ENCODE peak calls at places on chromosomes 2 and 18, in seven cellular contexts. Q, C, L, Y, R, I and D are unnamed samples. For H3K27me3, the result is how much of the 10 kb centered on the place peaks cover.

GRCh38 chr2:200025717-200026116 is 70.3 kb downstream of the MAIP1 start:
- DNase-seq in L (no peak), Y (no peak), Q (no peak), C (no peak), I (no peak), R (no peak), D (no peak)

GRCh38 chr2:144454466-144455287 is 65.2 kb downstream of the ZEB2 start:
- DNase-seq in L (no peak), C (no peak), Y (peak), Q (no peak), R (no peak), I (no peak), D (no peak)

GRCh38 chr2:19351914-19352697 is 6.3 kb downstream of the OSR1 start:
- DNase-seq in Y (no peak), Q (no peak), I (peak), L (no peak), C (peak), R (no peak), D (no peak)

GRCh38 chr2:66437601-66438497 is 2.9 kb downstream of the MEIS1 start:
- DNase-seq in Y (peak), Q (no peak), L (no peak), R (no peak), C (peak), I (peak), D (no peak)

GRCh38 chr2:46462936-46463335 is 16.4 kb upstream of the TMEM247 start:
- DNase-seq in C (no peak), Y (peak), L (no peak), R (no peak), Q (no peak), I (peak), D (no peak)

GRCh38 chr18:80109676-80110078 is 615 bp downstream of the ADNP2 start:
- DNase-seq in Q (peak), R (no peak), I (peak), C (peak), L (no peak), Y (peak), D (no peak)

GRCh38 chr18:48929951-48930713 is 20.6 kb downstream of the SMAD7 start:
- DNase-seq in R (no peak), Q (peak), Y (peak), I (peak), L (no peak), C (peak), D (no peak)

GRCh38 chr2:30348825-30349224 is 98.2 kb upstream of the LCLAT1 start:
- DNase-seq in I (no peak), C (no peak), R (no peak), Y (no peak), L (no peak), Q (no peak), D (no peak)

GRCh38 chr18:79030680-79031079 is 38.5 kb upstream of the ATP9B start:
- DNase-seq in L (no peak), I (no peak), C (no peak), Y (no peak), Q (no peak), R (no peak), D (no peak)

GRCh38 chr18:21004721-21005120 is 106.9 kb downstream of the ROCK1 start:
- DNase-seq in Q (peak), C (no peak), L (no peak), R (no peak), Y (peak), I (peak), D (no peak)
- H3K27ac ChIP-seq in Q (peak), C (no peak), L (no peak), R (peak), Y (peak), I (peak), D (peak)

DNA sequence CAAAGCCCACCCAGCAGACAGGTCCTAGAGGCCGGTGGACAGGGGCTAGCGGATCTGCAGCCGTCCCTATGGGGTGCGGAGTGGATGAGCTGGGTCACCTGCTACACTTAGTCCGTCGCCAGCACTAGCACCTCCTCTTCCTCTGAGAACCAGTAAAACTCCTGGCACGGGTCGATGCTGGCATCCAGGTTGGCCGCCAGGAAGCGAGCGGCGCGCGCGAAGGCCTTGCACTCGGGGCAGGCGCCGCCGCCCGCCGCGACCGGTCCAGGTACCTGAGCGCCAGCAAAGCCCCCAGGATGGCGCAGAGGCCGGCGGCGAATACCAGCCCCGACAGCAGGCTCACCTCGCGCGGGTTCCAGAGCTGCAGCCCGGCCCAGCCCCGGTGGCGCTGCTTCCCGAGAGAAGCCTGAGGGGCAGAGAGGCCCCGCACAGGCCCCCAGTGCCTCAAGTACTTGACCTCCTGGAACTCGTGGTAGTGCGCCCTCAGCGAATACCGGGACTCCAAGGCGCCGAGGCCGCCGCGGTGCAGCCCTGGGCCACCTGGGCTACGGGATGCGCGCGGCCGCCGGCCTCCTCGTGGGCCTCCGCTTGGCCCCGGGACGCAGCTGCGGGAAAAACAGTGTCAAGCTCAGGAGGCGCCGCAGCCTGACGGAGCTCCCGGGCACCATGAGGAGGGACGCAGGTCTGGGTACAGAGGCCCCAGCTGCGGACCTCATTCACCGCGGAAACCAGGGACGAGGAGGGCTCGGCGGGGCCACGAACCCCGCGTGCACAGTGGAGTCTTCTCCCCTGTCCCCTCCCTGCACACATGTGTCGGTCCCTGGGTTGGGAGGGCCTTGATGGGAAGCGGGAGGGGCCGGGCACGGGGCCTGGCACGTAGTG is 27.5 kb upstream of the ALPP start:
- DNase-seq in I (no peak), L (no peak), C (no peak), Y (no peak), Q (no peak), R (no peak), D (no peak)
- H3K27me3 ChIP-seq in I (under half), L (under half), C (under half), Y (half or more), Q (under half), R (half or more), D (under half)

DNA sequence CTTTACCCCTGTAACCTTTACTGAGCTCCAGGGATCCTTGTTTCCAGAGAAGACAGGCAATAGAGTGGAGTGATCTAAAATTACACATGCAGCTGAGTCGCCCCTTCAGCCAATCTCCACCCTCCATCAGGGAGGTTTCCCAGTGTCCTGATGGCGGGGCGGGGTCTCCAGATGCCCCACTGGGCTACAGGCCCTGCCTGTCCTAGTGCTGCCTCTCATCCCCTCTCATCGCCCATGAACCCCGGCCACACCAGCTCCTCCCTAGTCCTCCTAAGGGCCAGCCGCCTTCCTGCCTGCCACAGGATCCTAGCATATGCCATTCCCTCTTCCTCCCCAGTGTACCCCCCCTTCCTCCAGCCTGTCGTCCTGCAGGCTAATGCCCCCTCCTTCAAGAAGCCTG is 144.1 kb upstream of the GLI2 start:
- DNase-seq in I (no peak), Q (no peak), C (no peak), Y (no peak), R (no peak), L (no peak), D (no peak)
- H3K27ac ChIP-seq in I (no peak), Q (no peak), C (no peak), Y (no peak), R (no peak), L (no peak), D (no peak)

GRCh38 chr2:70904371-70905216 is 31.1 kb upstream of the ATP6V1B1 start:
- DNase-seq in L (peak), Q (no peak), C (peak), Y (no peak), I (no peak), R (no peak), D (no peak)
- H3K27me3 ChIP-seq in L (under half), Q (half or more), C (half or more), Y (under half), I (under half), R (half or more), D (under half)